ENCODE peak calls at places on chromosome 9, in seven cellular contexts. W, O, V, Q, F, E and L are unnamed samples.

GRCh38 chr9:36597412-36598178 is 24.9 kb downstream of the MELK start:
- DNase-seq in W (peak), O (no peak), V (peak), Q (no peak), F (no peak), E (no peak), L (no peak)

GRCh38 chr9:129206921-129207320 is 28.9 kb upstream of the IER5L start:
- DNase-seq in W (no peak), O (no peak), V (no peak), Q (no peak), F (no peak), E (no peak), L (no peak)

GRCh38 chr9:98861881-98862501 is 54.5 kb downstream of the GALNT12 start:
- DNase-seq in W (peak), O (no peak), V (peak), Q (no peak), F (peak), E (peak), L (no peak)

GRCh38 chr9:92896037-92896436 is 18.2 kb upstream of the ZNF484 start:
- DNase-seq in W (no peak), O (no peak), V (no peak), Q (no peak), F (no peak), E (no peak), L (no peak)

GRCh38 chr9:75198436-75198835 is 110.1 kb downstream of the OSTF1 start:
- DNase-seq in W (no peak), O (no peak), V (no peak), Q (no peak), F (no peak), E (no peak), L (peak)

GRCh38 chr9:121376214-121376830 is 6.3 kb upstream of the STOM start:
- DNase-seq in W (no peak), O (no peak), V (peak), Q (no peak), F (no peak), E (no peak), L (no peak)

GRCh38 chr9:114434878-114435311 is 47.1 kb upstream of the AKNA start:
- DNase-seq in W (no peak), O (no peak), V (peak), Q (no peak), F (no peak), E (no peak), L (no peak)

GRCh38 chr9:71762900-71763653 is 5.2 kb downstream of the CEMIP2 start:
- DNase-seq in W (peak), O (peak), V (peak), Q (no peak), F (no peak), E (no peak), L (no peak)

GRCh38 chr9:20396509-20396908 is 225.8 kb downstream of the MLLT3 start:
- DNase-seq in W (no peak), O (no peak), V (no peak), Q (no peak), F (no peak), E (no peak), L (no peak)

GRCh38 chr9:38768351-38768761 is 48.4 kb upstream of the FAM240B start:
- DNase-seq in W (no peak), O (no peak), V (no peak), Q (no peak), F (no peak), E (no peak), L (no peak)

GRCh38 chr9:135805422-135806022 is 101.8 kb downstream of the CAMSAP1 start:
- DNase-seq in W (no peak), O (no peak), V (no peak), Q (no peak), F (no peak), E (no peak), L (no peak)

GRCh38 chr9:113879906-113880305 is 3.8 kb downstream of the ZNF618 start:
- DNase-seq in W (no peak), O (no peak), V (peak), Q (no peak), F (no peak), E (no peak), L (no peak)

GRCh38 chr9:135669616-135670285 is 6.6 kb downstream of the LCN9 start:
- DNase-seq in W (no peak), O (no peak), V (no peak), Q (no peak), F (no peak), E (no peak), L (peak)

GRCh38 chr9:99006979-99007378 is 63.3 kb downstream of the COL15A1 start:
- DNase-seq in W (no peak), O (no peak), V (no peak), Q (no peak), F (no peak), E (no peak), L (no peak)

GRCh38 chr9:98742325-98743280 is 33.9 kb upstream of the GABBR2 start:
- DNase-seq in W (peak), O (no peak), V (peak), Q (no peak), F (no peak), E (no peak), L (no peak)

GRCh38 chr9:18896531-18897179 is 136.4 kb downstream of the SAXO1 start:
- DNase-seq in W (no peak), O (no peak), V (no peak), Q (no peak), F (no peak), E (no peak), L (no peak)

GRCh38 chr9:32989651-32990050 is 11.8 kb downstream of the APTX start:
- DNase-seq in W (no peak), O (no peak), V (no peak), Q (no peak), F (no peak), E (no peak), L (no peak)

GRCh38 chr9:69834056-69834455 is 13.4 kb downstream of the CFAP95 start:
- DNase-seq in W (no peak), O (no peak), V (no peak), Q (no peak), F (no peak), E (no peak), L (no peak)

GRCh38 chr9:133733074-133733408 is 5.1 kb downstream of the SARDH start:
- DNase-seq in W (no peak), O (no peak), V (no peak), Q (no peak), F (no peak), E (no peak), L (no peak)

GRCh38 chr9:10238087-10238486 is 374.7 kb downstream of the PTPRD start:
- DNase-seq in W (no peak), O (no peak), V (peak), Q (no peak), F (no peak), E (no peak), L (no peak)
- TF ChIP-seq CTCF in W (no peak), O (no peak), V (no peak), Q (no peak), F (no peak), E (no peak), L (no peak)

DNA sequence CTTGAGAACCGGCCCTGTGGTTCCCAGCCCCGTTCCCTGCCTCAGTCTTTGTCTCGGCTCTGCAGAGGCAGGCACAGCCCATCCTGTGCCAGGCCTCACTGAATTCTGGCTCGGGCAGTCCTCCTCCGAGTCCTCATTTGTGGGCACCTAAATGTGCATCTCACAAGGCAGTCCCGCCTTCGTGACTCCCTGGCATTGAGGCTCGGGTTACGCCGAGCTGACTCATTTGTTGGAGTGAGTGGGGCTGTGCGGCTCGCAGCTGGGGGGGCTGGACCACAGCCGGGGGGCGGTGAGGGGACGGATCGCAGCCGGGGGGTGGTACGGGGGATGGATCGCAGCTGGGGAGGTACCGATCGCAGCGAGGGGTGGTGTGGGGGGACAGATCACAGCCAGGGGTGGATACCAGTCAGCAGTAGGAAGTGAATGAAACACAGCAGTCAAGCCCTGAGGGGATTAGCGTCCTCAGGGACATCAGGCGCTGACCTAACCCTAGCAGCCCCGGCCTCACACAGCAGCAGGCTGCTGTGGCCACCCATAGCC is 72.2 kb downstream of the PSMB7 start:
- DNase-seq in W (peak), O (peak), V (peak), Q (no peak), F (peak), E (peak), L (peak)
- H3K4me3 ChIP-seq in W (peak), O (no peak), V (no peak), Q (no peak), F (peak), E (no peak), L (no peak)

DNA sequence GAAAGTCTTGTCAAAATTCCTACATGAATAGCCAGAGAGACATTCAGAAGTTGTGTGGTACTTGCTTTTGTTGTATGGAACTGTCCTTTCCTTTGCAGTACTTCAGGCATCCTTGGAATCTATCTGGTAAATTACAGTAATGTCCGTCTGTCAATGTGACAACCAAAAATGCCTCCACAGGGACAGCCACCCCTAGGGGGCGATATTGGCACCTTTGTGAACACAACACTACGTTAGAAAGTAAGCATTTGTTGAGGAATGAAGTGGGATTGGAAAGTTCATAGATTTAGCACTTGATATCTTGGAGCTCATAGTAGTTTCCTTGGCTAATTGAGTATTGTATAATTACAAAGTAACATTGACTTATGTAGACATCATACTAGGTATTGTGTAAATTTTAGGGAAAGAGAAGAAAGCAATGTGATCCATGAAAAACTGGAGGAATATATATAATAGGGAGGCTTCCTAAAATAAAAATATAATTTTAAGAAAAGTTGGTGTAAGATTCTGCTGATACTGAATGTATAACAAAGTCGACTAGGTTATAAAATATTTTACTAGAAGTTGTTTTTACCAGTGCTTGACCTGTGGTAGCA is 32.7 kb downstream of the TMEFF1 start:
- DNase-seq in W (no peak), O (peak), V (peak), Q (peak), F (peak), E (peak), L (no peak)
- TF ChIP-seq CTCF in W (peak), O (peak), V (peak), Q (no peak), F (peak), E (peak), L (peak)

DNA sequence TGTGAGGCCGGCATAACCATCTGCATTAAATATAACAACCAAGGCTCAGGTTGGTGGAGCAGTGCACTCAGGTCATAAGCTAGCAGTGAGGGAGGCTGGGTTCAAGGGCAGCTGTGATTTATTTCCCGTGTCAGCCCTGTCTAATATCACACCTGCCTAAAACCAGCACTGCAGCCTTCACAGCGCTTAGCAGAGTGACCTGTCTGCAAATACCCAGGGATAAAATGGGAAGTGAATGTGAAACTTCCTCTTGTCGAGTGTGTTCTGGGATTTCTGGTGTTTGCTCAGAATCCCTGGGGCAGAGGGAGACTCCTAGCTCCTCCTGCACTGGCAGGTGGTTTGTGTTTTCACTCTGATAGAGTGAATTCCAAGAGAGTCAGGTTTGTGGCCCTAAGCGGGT is 57.5 kb downstream of the ZNF510 start:
- DNase-seq in W (no peak), O (no peak), V (no peak), Q (no peak), F (no peak), E (no peak), L (no peak)
- H3K4me3 ChIP-seq in W (no peak), O (no peak), V (no peak), Q (no peak), F (no peak), E (no peak), L (no peak)